ENCODE peak calls at places on chromosomes 7 and 10, in seven cellular contexts. Y, D, T, C, O, V and S are unnamed samples.
A peak's percentile ranks its signal among the peaks of the same experiment; 100 is the strongest.

GRCh38 chr7:38013246-38013645 is 92.8 kb downstream of the EPDR1 start:
- DNase-seq in C (no peak), V (no peak), O (no peak), Y (no peak), T (no peak), D (no peak), S (no peak)

GRCh38 chr10:88270871-88271713 is 312.0 kb downstream of the RNLS start:
- DNase-seq in C (no peak), D (no peak), V (no peak), O (peak; percentile 31), T (no peak), Y (no peak), S (no peak)

GRCh38 chr7:23467731-23468720 is 2.3 kb downstream of the IGF2BP3 start:
- DNase-seq in D (peak; percentile 45), T (peak; percentile 31), Y (no peak), C (no peak), V (peak; percentile 56), O (no peak), S (no peak)

GRCh38 chr10:101897633-101898032 is 54.0 kb upstream of the KCNIP2 start:
- DNase-seq in V (peak; percentile 30), O (no peak), T (no peak), D (peak; percentile 8), Y (no peak), C (no peak), S (no peak)

GRCh38 chr7:157474685-157475084 is 137.9 kb downstream of the DNAJB6 start:
- DNase-seq in O (no peak), D (no peak), V (no peak), T (no peak), Y (no peak), C (no peak), S (no peak)

GRCh38 chr7:2399848-2400587 is 3.4 kb upstream of the CHST12 start:
- DNase-seq in V (peak; percentile 71), D (peak; percentile 93), O (no peak), C (peak; percentile 54), Y (no peak), T (no peak), S (peak; percentile 65)

GRCh38 chr7:44761207-44762161 is 12.8 kb downstream of the ZMIZ2 start:
- DNase-seq in T (no peak), Y (no peak), D (no peak), C (no peak), O (no peak), V (no peak), S (no peak)

GRCh38 chr10:70782401-70783055 is 2.6 kb downstream of the TBATA start:
- DNase-seq in C (no peak), D (no peak), T (no peak), O (no peak), Y (no peak), V (no peak), S (no peak)

GRCh38 chr7:5437348-5437892 is 13.8 kb upstream of the TNRC18 start:
- DNase-seq in C (no peak), O (no peak), D (no peak), T (no peak), V (no peak), Y (no peak), S (no peak)

GRCh38 chr10:6402960-6403359 is 177.1 kb downstream of the PRKCQ start:
- DNase-seq in Y (no peak), T (no peak), V (no peak), C (no peak), O (no peak), D (no peak), S (no peak)

GRCh38 chr10:60446070-60446833 is 56.6 kb upstream of the ANK3 start:
- DNase-seq in D (no peak), C (no peak), Y (no peak), O (no peak), V (no peak), T (no peak), S (no peak)

GRCh38 chr10:11828682-11829284 is 5.6 kb downstream of the PROSER2 start:
- DNase-seq in O (no peak), C (no peak), Y (no peak), T (no peak), V (no peak), D (no peak), S (no peak)

GRCh38 chr7:99731638-99732374 is 3.2 kb downstream of the CYP3A7 start:
- DNase-seq in T (no peak), C (no peak), O (no peak), D (no peak), V (no peak), Y (no peak), S (no peak)

GRCh38 chr7:5755704-5756131 is 25.7 kb downstream of the RNF216 start:
- DNase-seq in Y (no peak), C (no peak), T (no peak), V (no peak), O (no peak), D (peak; percentile 48), S (no peak)

GRCh38 chr10:75502389-75502788 is 71.0 kb downstream of the LRMDA start:
- DNase-seq in D (no peak), O (no peak), T (no peak), C (no peak), V (no peak), Y (no peak), S (no peak)

GRCh38 chr10:18449631-18450030 is 201.8 kb downstream of the NSUN6 start:
- DNase-seq in O (no peak), T (no peak), D (no peak), Y (no peak), C (no peak), V (no peak), S (no peak)

GRCh38 chr7:3120513-3120912 is 76.8 kb upstream of the CARD11 start:
- DNase-seq in O (no peak), Y (no peak), V (no peak), T (no peak), D (no peak), C (no peak), S (no peak)

GRCh38 chr7:34748244-34749039 is 90.4 kb downstream of the NPSR1 start:
- DNase-seq in D (peak; percentile 14), V (peak; percentile 90), O (no peak), Y (no peak), T (peak; percentile 92), C (peak; percentile 33), S (no peak)